ENCODE peak calls at places on chromosomes 5 and 9, in five cellular contexts. Z, W, J, D and A are unnamed samples.

GRCh38 chr5:61280205-61280604 is 51.9 kb upstream of the ZSWIM6 start:
- DNase-seq in Z (no peak), W (no peak), J (no peak), D (peak; percentile 92), A (no peak)

GRCh38 chr5:84474126-84474525 is 89.4 kb upstream of the EDIL3 start:
- DNase-seq in Z (no peak), W (no peak), J (no peak), D (no peak), A (no peak)

GRCh38 chr5:154421868-154422267 is 23.9 kb upstream of the SAP30L start:
- DNase-seq in Z (no peak), W (no peak), J (peak; percentile 60), D (peak; percentile 39), A (no peak)

GRCh38 chr5:10420926-10421325 is 20.8 kb upstream of the ROPN1L start:
- DNase-seq in Z (no peak), W (no peak), J (no peak), D (no peak), A (no peak)

GRCh38 chr5:124735169-124735858 is 11.1 kb downstream of the ZNF608 start:
- DNase-seq in Z (no peak), W (no peak), J (no peak), D (peak; percentile 94), A (peak; percentile 70)

GRCh38 chr5:111680737-111681413 is 76.1 kb downstream of the NREP start:
- DNase-seq in Z (peak; percentile 80), W (no peak), J (no peak), D (peak; percentile 98), A (peak; percentile 79)

GRCh38 chr5:99156688-99157087 is 227.9 kb upstream of the CHD1 start:
- DNase-seq in Z (no peak), W (no peak), J (no peak), D (no peak), A (no peak)

GRCh38 chr9:130570200-130570599 is 9.2 kb upstream of the FUBP3 start:
- DNase-seq in Z (no peak), W (no peak), J (no peak), D (peak; percentile 29), A (peak; percentile 6)

GRCh38 chr9:112310826-112311225 is 22.6 kb downstream of the PTBP3 start:
- DNase-seq in Z (no peak), W (no peak), J (no peak), D (no peak), A (no peak)

GRCh38 chr9:128206484-128206883 is 3.3 kb downstream of the DNM1 start:
- DNase-seq in Z (no peak), W (no peak), J (no peak), D (no peak), A (no peak)

GRCh38 chr5:72235725-72236124 is 84.3 kb downstream of the MRPS27 start:
- DNase-seq in Z (no peak), W (no peak), J (no peak), D (peak; percentile 29), A (no peak)